ENCODE peak calls at places on chromosomes 2 and 18, in eight cellular contexts. O is RWPE1, V is Panc1, N is AG10803, F is heart left ventricle, P is fibroblast of mammary gland, R is H9, D is GM20000. Z is an unnamed sample.

GRCh38 chr2:58620896-58621295 is 379.8 kb upstream of the FANCL start:
- DNase-seq in F (no peak), O (no peak), P (no peak), R (no peak), D (no peak), V (no peak), N (no peak), Z (no peak)

GRCh38 chr2:241545113-241545512 is 13.4 kb upstream of the BOK start:
- DNase-seq in O (no peak), R (no peak), F (no peak), D (no peak), P (peak; percentile 14), V (no peak), N (peak; percentile 74), Z (no peak)

GRCh38 chr2:52054824-52055223 is 1022.9 kb upstream of the NRXN1 start:
- DNase-seq in R (no peak), D (no peak), O (no peak), F (no peak), P (no peak), V (no peak), N (no peak), Z (no peak)

GRCh38 chr2:174878537-174879147 is 114.4 kb upstream of the CHRNA1 start:
- DNase-seq in P (peak; percentile 57), R (no peak), V (no peak), N (peak; percentile 38), D (no peak), O (peak; percentile 5), F (peak; percentile 20), Z (peak; percentile 37)

GRCh38 chr18:48833701-48834394 is 116.9 kb downstream of the SMAD7 start:
- DNase-seq in F (peak; percentile 21), D (peak; percentile 84), R (peak; percentile 23), V (no peak), N (no peak), O (no peak), P (peak; percentile 14), Z (peak; percentile 60)

GRCh38 chr2:106189764-106190468 is 4.2 kb downstream of the UXS1 start:
- DNase-seq in D (no peak), F (no peak), N (peak; percentile 34), P (peak; percentile 80), R (no peak), V (peak; percentile 27), O (peak; percentile 45), Z (peak; percentile 77)

GRCh38 chr2:111898703-111899514 is 502 bp downstream of the MERTK start:
- DNase-seq in P (no peak), V (no peak), R (no peak), O (no peak), N (no peak), D (peak; percentile 51), F (no peak), Z (no peak)

GRCh38 chr2:199018826-199019225 is 438.9 kb downstream of the SATB2 start:
- DNase-seq in R (no peak), P (peak; percentile 11), O (no peak), D (no peak), F (no peak), V (no peak), N (peak; percentile 22), Z (no peak)

GRCh38 chr2:201932511-201932910 is 101.1 kb upstream of the FZD7 start:
- DNase-seq in R (no peak), P (no peak), V (no peak), D (no peak), N (peak; percentile 23), O (no peak), F (no peak), Z (no peak)

GRCh38 chr2:75640621-75641121 is 5.9 kb upstream of the MRPL19 start:
- DNase-seq in N (peak; percentile 75), D (peak; percentile 55), F (peak; percentile 65), V (peak; percentile 63), P (peak; percentile 77), R (peak; percentile 52), O (peak; percentile 55), Z (peak; percentile 80)

GRCh38 chr2:174873457-174873856 is 109.2 kb upstream of the CHRNA1 start:
- DNase-seq in R (no peak), D (no peak), P (no peak), V (no peak), N (peak; percentile 85), F (no peak), O (no peak), Z (no peak)

GRCh38 chr2:138652378-138652777 is 127.8 kb downstream of the NXPH2 start:
- DNase-seq in R (no peak), P (no peak), F (no peak), D (no peak), N (no peak), O (no peak), V (no peak), Z (peak; percentile 76)

GRCh38 chr18:75679347-75679746 is 251.8 kb upstream of the SMIM21 start:
- DNase-seq in O (no peak), D (no peak), P (peak; percentile 52), N (no peak), R (no peak), F (peak; percentile 79), V (no peak), Z (no peak)

GRCh38 chr2:37616674-37616999 is 54.8 kb downstream of the CDC42EP3 start:
- DNase-seq in O (no peak), V (no peak), D (no peak), R (no peak), P (peak; percentile 78), N (peak; percentile 65), F (no peak), Z (no peak)

GRCh38 chr2:37855283-37856041 is 69.6 kb upstream of the RMDN2 start:
- DNase-seq in N (peak; percentile 40), R (no peak), O (no peak), V (no peak), P (no peak), D (no peak), F (peak; percentile 68), Z (no peak)

GRCh38 chr2:1627628-1628371 is 116.5 kb downstream of the PXDN start:
- DNase-seq in R (no peak), D (no peak), F (no peak), N (peak; percentile 62), V (no peak), O (no peak), P (no peak), Z (no peak)

GRCh38 chr2:25115902-25116301 is 52.5 kb downstream of the POMC start:
- DNase-seq in P (peak; percentile 20), V (no peak), N (peak; percentile 60), O (no peak), D (no peak), F (no peak), R (no peak), Z (no peak)

GRCh38 chr2:2640818-2641217 is 309.7 kb upstream of the MYT1L start:
- DNase-seq in O (no peak), R (no peak), N (no peak), V (no peak), F (no peak), D (no peak), P (no peak), Z (peak; percentile 27)

GRCh38 chr2:105581568-105581944 is 163.2 kb upstream of the NCK2 start:
- DNase-seq in R (no peak), V (no peak), F (no peak), D (no peak), P (no peak), N (no peak), O (no peak), Z (peak; percentile 42)

GRCh38 chr18:39841133-39842041 is 2113.6 kb upstream of the PIK3C3 start:
- DNase-seq in V (no peak), P (peak; percentile 78), F (peak; percentile 20), R (peak; percentile 79), D (no peak), N (peak; percentile 51), O (peak; percentile 51), Z (peak; percentile 74)
- TF ChIP-seq CTCF in V (peak; percentile 57), P (peak; percentile 47), F (no peak), R (peak; percentile 67), D (no peak), N (peak; percentile 51), O (peak; percentile 82), Z (peak; percentile 56)

GRCh38 chr18:12098389-12098788 is 4.7 kb downstream of the ANKRD62 start:
- DNase-seq in D (no peak), P (no peak), O (no peak), R (no peak), V (no peak), N (no peak), F (no peak), Z (no peak)

GRCh38 chr18:12088731-12089375 is 4.8 kb upstream of the ANKRD62 start:
- DNase-seq in F (no peak), O (no peak), R (no peak), D (no peak), V (no peak), P (no peak), N (no peak), Z (no peak)

GRCh38 chr18:12092398-12093229 is 1.0 kb upstream of the ANKRD62 start:
- DNase-seq in F (no peak), N (no peak), O (peak; percentile 20), R (peak; percentile 72), D (peak; percentile 69), V (no peak), P (no peak), Z (peak; percentile 44)

GRCh38 chr18:12091742-12092141 is 1.9 kb upstream of the ANKRD62 start:
- DNase-seq in R (no peak), O (no peak), P (no peak), F (no peak), D (no peak), N (no peak), V (no peak), Z (no peak)

DNA sequence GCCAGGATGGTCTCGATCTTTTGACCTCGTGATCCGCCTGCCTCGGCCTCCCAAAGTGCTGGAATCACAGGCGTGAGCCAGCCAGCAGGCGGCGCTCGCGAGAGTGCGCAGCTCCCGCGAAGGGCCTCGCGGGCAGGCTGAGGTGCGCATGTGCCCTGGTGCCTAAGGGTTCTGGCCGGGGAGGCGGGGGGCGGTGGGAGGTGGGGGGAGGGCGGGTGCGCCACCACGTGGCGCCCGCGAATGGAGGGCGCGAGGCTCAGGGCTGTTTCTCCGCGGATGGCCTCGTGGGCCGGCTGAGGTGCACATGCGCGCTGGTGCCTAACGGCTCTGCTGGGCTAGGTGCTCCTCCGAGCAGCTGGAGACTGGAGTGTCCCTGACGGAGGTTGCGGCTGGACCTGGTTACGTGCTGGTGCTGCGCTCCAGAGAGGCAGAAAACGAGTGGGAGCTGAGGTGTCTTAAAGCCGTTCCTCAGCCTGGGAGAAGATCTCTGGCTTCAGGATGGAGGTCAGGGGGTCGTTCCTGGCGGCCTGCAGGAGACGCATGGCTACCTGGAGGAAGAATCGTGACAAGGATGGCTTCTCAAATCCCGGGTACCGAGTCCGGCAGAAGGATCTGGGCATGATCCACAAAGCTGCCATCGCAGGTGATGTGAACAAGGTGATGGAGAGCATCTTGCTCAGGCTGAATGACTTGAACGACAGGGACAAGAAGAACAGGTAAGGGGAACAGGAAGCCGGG is at the start of gene ANKRD62:
- DNase-seq in V (no peak), D (no peak), F (no peak), O (no peak), N (no peak), P (no peak), R (peak; percentile 68), Z (no peak)
- TF ChIP-seq CTCF in V (no peak), D (no peak), F (no peak), O (no peak), N (no peak), P (no peak), R (peak; percentile 53), Z (no peak)

GRCh38 chr18:8450013-8450412 is 159.2 kb upstream of the RAB12 start:
- DNase-seq in O (no peak), F (peak; percentile 28), R (peak; percentile 65), D (no peak), V (no peak), P (peak; percentile 19), N (no peak), Z (no peak)
- TF ChIP-seq CTCF in O (peak; percentile 21), F (peak; percentile 32), R (peak; percentile 81), D (peak; percentile 15), V (peak; percentile 71), P (peak; percentile 61), N (peak; percentile 41), Z (peak; percentile 54)

GRCh38 chr2:103161456-103162289 is 399.8 kb downstream of the TMEM182 start:
- DNase-seq in D (peak; percentile 35), N (peak; percentile 48), F (no peak), P (peak; percentile 59), V (peak; percentile 12), O (peak; percentile 62), R (no peak), Z (peak; percentile 69)
- TF ChIP-seq CTCF in D (peak; percentile 55), N (peak; percentile 80), F (peak; percentile 46), P (peak; percentile 84), V (peak; percentile 86), O (peak; percentile 85), R (peak; percentile 92), Z (peak; percentile 84)